ENCODE peak calls at places on chromosomes 16 and 17, in nine cellular contexts. X, K, S, C, R, U, M, N and L are unnamed samples.

GRCh38 chr17:68585643-68586042 is 15.5 kb downstream of the FAM20A start:
- DNase-seq in R (no peak), M (no peak), C (no peak), N (no peak), U (no peak), X (no peak), K (no peak), S (no peak), L (no peak)

GRCh38 chr16:88511911-88512310 is 58.3 kb upstream of the ZC3H18 start:
- DNase-seq in S (no peak), U (no peak), K (no peak), C (no peak), M (no peak), R (no peak), N (no peak), X (no peak), L (no peak)

GRCh38 chr17:57266842-57267241 is 10.5 kb downstream of the MSI2 start:
- DNase-seq in X (no peak), U (no peak), R (no peak), K (no peak), S (no peak), C (no peak), M (no peak), N (no peak), L (no peak)

GRCh38 chr16:65658339-65659275 is 536.7 kb upstream of the CDH11 start:
- DNase-seq in U (peak; percentile 13), N (no peak), R (peak; percentile 78), K (no peak), X (peak; percentile 88), S (no peak), M (peak; percentile 92), C (peak; percentile 53), L (no peak)

GRCh38 chr17:57553525-57553924 is 191.6 kb downstream of the CCDC182 start:
- DNase-seq in R (no peak), N (no peak), X (no peak), U (no peak), S (no peak), M (no peak), K (no peak), C (no peak), L (no peak)

GRCh38 chr17:38451030-38451839 is 23.0 kb downstream of the ARHGAP23 start:
- DNase-seq in N (peak; percentile 29), S (no peak), M (peak; percentile 95), X (no peak), C (no peak), R (peak; percentile 72), K (no peak), U (peak; percentile 98), L (no peak)

GRCh38 chr16:48687421-48688038 is 77.5 kb upstream of the N4BP1 start:
- DNase-seq in N (peak; percentile 81), K (no peak), X (peak; percentile 31), C (peak; percentile 76), S (no peak), R (peak; percentile 15), M (peak; percentile 77), U (peak; percentile 88), L (peak; percentile 12)

GRCh38 chr17:5948811-5949210 is 121.4 kb upstream of the WSCD1 start:
- DNase-seq in R (no peak), N (no peak), S (no peak), M (no peak), X (no peak), C (no peak), U (no peak), K (no peak), L (no peak)

GRCh38 chr17:34306466-34306865 is 12.8 kb upstream of the CCL8 start:
- DNase-seq in K (no peak), U (peak; percentile 80), C (peak; percentile 31), N (peak; percentile 58), X (no peak), R (peak; percentile 30), M (peak; percentile 85), S (no peak), L (no peak)

GRCh38 chr16:12113581-12114375 is 137.2 kb downstream of the SNX29 start:
- DNase-seq in S (no peak), U (no peak), K (no peak), C (no peak), R (no peak), M (peak; percentile 75), N (no peak), X (no peak), L (no peak)

GRCh38 chr16:84925092-84925772 is 86.1 kb downstream of the ZDHHC7 start:
- DNase-seq in S (peak; percentile 30), N (peak; percentile 37), X (no peak), C (peak; percentile 64), M (peak; percentile 53), R (no peak), K (peak; percentile 46), U (peak; percentile 80), L (no peak)

GRCh38 chr16:1535391-1536291 is 2.2 kb downstream of the TMEM204 start:
- DNase-seq in K (no peak), N (no peak), S (no peak), U (peak; percentile 32), X (no peak), C (no peak), M (peak; percentile 51), R (no peak), L (no peak)

GRCh38 chr17:72900542-72900941 is 191.9 kb downstream of the SLC39A11 start:
- DNase-seq in M (no peak), S (no peak), K (no peak), R (no peak), N (no peak), U (no peak), X (no peak), C (no peak), L (no peak)

GRCh38 chr17:58005728-58006562 is 1.1 kb downstream of the SRSF1 start:
- DNase-seq in C (no peak), U (no peak), R (no peak), K (no peak), X (no peak), S (peak; percentile 29), M (no peak), N (no peak), L (no peak)

GRCh38 chr16:68718596-68718995 is 18.5 kb upstream of the CDH1 start:
- DNase-seq in N (no peak), X (no peak), K (no peak), S (no peak), U (no peak), R (no peak), C (no peak), M (no peak), L (no peak)

GRCh38 chr17:52035336-52035915 is 123.1 kb downstream of the CA10 start:
- DNase-seq in U (no peak), X (no peak), S (no peak), R (no peak), M (no peak), K (no peak), N (no peak), C (no peak), L (no peak)

GRCh38 chr17:44203731-44204452 is 4.2 kb upstream of the ATXN7L3 start:
- DNase-seq in C (peak; percentile 59), N (peak; percentile 72), X (no peak), K (peak; percentile 49), R (no peak), M (peak; percentile 66), S (no peak), U (peak; percentile 89), L (no peak)

GRCh38 chr16:12971216-12971615 is 69.8 kb downstream of the SHISA9 start:
- DNase-seq in K (no peak), U (no peak), M (peak; percentile 5), X (peak; percentile 57), C (no peak), N (peak; percentile 100), R (no peak), S (no peak), L (no peak)

GRCh38 chr16:58843675-58844074 is 109.6 kb upstream of the GOT2 start:
- DNase-seq in S (no peak), R (peak; percentile 15), N (peak; percentile 67), M (peak; percentile 49), X (peak; percentile 26), K (no peak), U (peak; percentile 52), C (peak; percentile 43), L (no peak)

GRCh38 chr17:61338000-61338864 is 61.4 kb upstream of the TBX2 start:
- DNase-seq in U (no peak), R (no peak), C (no peak), N (peak; percentile 70), K (no peak), S (no peak), X (no peak), M (peak; percentile 97), L (no peak)

GRCh38 chr16:66324785-66325184 is 41.7 kb upstream of the CDH5 start:
- DNase-seq in R (no peak), X (no peak), S (no peak), U (peak; percentile 72), M (no peak), K (no peak), C (peak; percentile 42), N (peak; percentile 63), L (no peak)

GRCh38 chr17:8436169-8436932 is 667 bp downstream of the NDEL1 start:
- DNase-seq in R (no peak), K (peak; percentile 50), C (peak; percentile 55), M (peak; percentile 77), X (no peak), S (peak; percentile 32), U (peak; percentile 83), N (peak; percentile 56), L (no peak)

GRCh38 chr17:38602453-38602852 is 3.3 kb downstream of the SRCIN1 start:
- DNase-seq in K (no peak), X (no peak), R (no peak), N (no peak), M (peak; percentile 39), C (no peak), S (no peak), U (peak; percentile 58), L (no peak)

GRCh38 chr16:2611499-2611862 is 70.8 kb upstream of the KCTD5 start:
- DNase-seq in M (no peak), X (no peak), K (no peak), C (no peak), S (no peak), N (no peak), R (no peak), U (no peak), L (no peak)

GRCh38 chr17:59757881-59758385 is 50.5 kb downstream of the VMP1 start:
- DNase-seq in C (no peak), X (no peak), K (no peak), M (no peak), U (no peak), N (no peak), R (no peak), S (no peak), L (no peak)